ENCODE peak calls at places on chromosomes 4 and X, in five cellular contexts. B is stimulated activated CD4-positive, alpha-beta T cell treated with anti-CD3 and anti-CD28 coated beads, Interleukin-1b, Interleukin-23, amount 100 ng/mL, for 4 hours; X is B cell; U is LoVo; Z is epithelial cell of esophagus. I is an unnamed sample.

GRCh38 chr4:108113229-108113628 is 55.5 kb downstream of the LEF1 start:
- DNase-seq in U (no peak), X (no peak), B (peak), Z (no peak), I (no peak)

GRCh38 chr4:88359558-88359957 is 19.1 kb upstream of the HERC6 start:
- DNase-seq in B (no peak), X (no peak), Z (no peak), U (no peak), I (no peak)

GRCh38 chrX:30196322-30196721 is 19.0 kb upstream of the MAGEB2 start:
- DNase-seq in B (no peak), U (no peak), Z (peak), X (no peak), I (no peak)

GRCh38 chr4:153713840-153714239 is 29.8 kb downstream of the TLR2 start:
- DNase-seq in U (no peak), X (no peak), Z (peak), B (no peak), I (no peak)

GRCh38 chrX:129540725-129541184 is 696 bp downstream of the OCRL start:
- DNase-seq in U (peak), B (no peak), X (no peak), Z (peak), I (peak)

GRCh38 chr4:114368751-114369150 is 229.9 kb upstream of the UGT8 start:
- DNase-seq in X (no peak), Z (no peak), U (no peak), B (no peak), I (no peak)

GRCh38 chr4:15063341-15063740 is 61.1 kb downstream of the CPEB2 start:
- DNase-seq in Z (peak), U (no peak), X (no peak), B (no peak), I (no peak)

GRCh38 chr4:174357321-174357720 is 73.6 kb downstream of the CEP44 start:
- DNase-seq in U (no peak), X (no peak), B (no peak), Z (peak), I (no peak)

GRCh38 chrX:69215161-69215560 is 49.9 kb upstream of the PJA1 start:
- DNase-seq in Z (no peak), U (no peak), B (no peak), X (no peak), I (no peak)

GRCh38 chr4:99947190-99947578 is 766 bp upstream of the DNAJB14 start:
- DNase-seq in B (no peak), Z (no peak), X (no peak), U (no peak), I (no peak)

GRCh38 chrX:84187501-84188319 is at the start of gene RPS6KA6:
- DNase-seq in B (no peak), U (no peak), X (no peak), Z (peak), I (peak)

GRCh38 chrX:46294234-46294633 is 251.0 kb downstream of the ZNF674 start:
- DNase-seq in Z (no peak), U (no peak), B (no peak), X (no peak), I (no peak)

GRCh38 chr4:105605493-105605892 is 53.1 kb downstream of the ARHGEF38 start:
- DNase-seq in U (no peak), B (no peak), Z (peak), X (no peak), I (no peak)